ENCODE peak calls at places on chromosome 20, in seven cellular contexts. One of them, this sample, is unnamed.

GRCh38 chr20:60482609-60483008 is 524.4 kb downstream of the CDH26 start:
- DNase-seq in K562: no peak
- DNase-seq in SK-N-SH: no peak
- DNase-seq in GM12878: no peak
- DNase-seq in HCT116: no peak
- DNase-seq in H1: no peak
- DNase-seq in HepG2: no peak
- DNase-seq in this sample: no peak

GRCh38 chr20:34402461-34402860 is 39.4 kb downstream of the ITCH start:
- DNase-seq in K562: no peak
- DNase-seq in SK-N-SH: no peak
- DNase-seq in GM12878: no peak
- DNase-seq in HCT116: no peak
- DNase-seq in H1: no peak
- DNase-seq in HepG2: no peak
- DNase-seq in this sample: no peak

GRCh38 chr20:62931464-62931863 is 5.2 kb upstream of the DIDO1 start:
- DNase-seq in K562: no peak
- DNase-seq in SK-N-SH: no peak
- DNase-seq in GM12878: no peak
- DNase-seq in HCT116: no peak
- DNase-seq in H1: no peak
- DNase-seq in HepG2: no peak
- DNase-seq in this sample: no peak

GRCh38 chr20:58647814-58648501 is 3.1 kb upstream of the STX16 start:
- DNase-seq in K562: no peak
- DNase-seq in SK-N-SH: no peak
- DNase-seq in GM12878: no peak
- DNase-seq in HCT116: no peak
- DNase-seq in H1: no peak
- DNase-seq in HepG2: no peak
- DNase-seq in this sample: peak; percentile 83

GRCh38 chr20:54429364-54429763 is 46.0 kb upstream of the DOK5 start:
- DNase-seq in K562: no peak
- DNase-seq in SK-N-SH: no peak
- DNase-seq in GM12878: no peak
- DNase-seq in HCT116: no peak
- DNase-seq in H1: no peak
- DNase-seq in HepG2: no peak
- DNase-seq in this sample: no peak

GRCh38 chr20:9514461-9515210 is at the start of gene LAMP5:
- DNase-seq in K562: no peak
- DNase-seq in SK-N-SH: peak; percentile 82
- DNase-seq in GM12878: no peak
- DNase-seq in HCT116: no peak
- DNase-seq in H1: no peak
- DNase-seq in HepG2: no peak
- DNase-seq in this sample: peak; percentile 18

GRCh38 chr20:59669451-59669850 is 65.1 kb downstream of the PHACTR3 start:
- DNase-seq in K562: no peak
- DNase-seq in SK-N-SH: no peak
- DNase-seq in GM12878: no peak
- DNase-seq in HCT116: no peak
- DNase-seq in H1: no peak
- DNase-seq in HepG2: no peak
- DNase-seq in this sample: no peak

GRCh38 chr20:46990017-46990810 is 95.6 kb downstream of the EYA2 start:
- DNase-seq in K562: peak; percentile 63
- DNase-seq in SK-N-SH: no peak
- DNase-seq in GM12878: no peak
- DNase-seq in HCT116: no peak
- DNase-seq in H1: no peak
- DNase-seq in HepG2: no peak
- DNase-seq in this sample: no peak

GRCh38 chr20:13638162-13638495 is 603 bp downstream of the TASP1 start:
- DNase-seq in K562: no peak
- DNase-seq in SK-N-SH: no peak
- DNase-seq in GM12878: no peak
- DNase-seq in HCT116: no peak
- DNase-seq in H1: no peak
- DNase-seq in HepG2: peak; percentile 44
- DNase-seq in this sample: no peak

GRCh38 chr20:53284141-53285055 is 309.2 kb downstream of the ZNF217 start:
- DNase-seq in K562: no peak
- DNase-seq in SK-N-SH: peak; percentile 48
- DNase-seq in GM12878: no peak
- DNase-seq in HCT116: no peak
- DNase-seq in H1: no peak
- DNase-seq in HepG2: no peak
- DNase-seq in this sample: no peak

GRCh38 chr20:17571967-17572638 is 2.2 kb downstream of the DSTN start:
- DNase-seq in K562: no peak
- DNase-seq in SK-N-SH: no peak
- DNase-seq in GM12878: no peak
- DNase-seq in HCT116: no peak
- DNase-seq in H1: no peak
- DNase-seq in HepG2: no peak
- DNase-seq in this sample: no peak

GRCh38 chr20:40582531-40582930 is 106.5 kb downstream of the MAFB start:
- DNase-seq in K562: no peak
- DNase-seq in SK-N-SH: no peak
- DNase-seq in GM12878: no peak
- DNase-seq in HCT116: no peak
- DNase-seq in H1: no peak
- DNase-seq in HepG2: peak; percentile 33
- DNase-seq in this sample: no peak

GRCh38 chr20:24705486-24705885 is 236.1 kb downstream of the SYNDIG1 start:
- DNase-seq in K562: no peak
- DNase-seq in SK-N-SH: no peak
- DNase-seq in GM12878: no peak
- DNase-seq in HCT116: no peak
- DNase-seq in H1: no peak
- DNase-seq in HepG2: no peak
- DNase-seq in this sample: no peak

GRCh38 chr20:43987531-43987930 is 72.9 kb downstream of the TOX2 start:
- DNase-seq in K562: no peak
- DNase-seq in SK-N-SH: no peak
- DNase-seq in GM12878: no peak
- DNase-seq in HCT116: no peak
- DNase-seq in H1: no peak
- DNase-seq in HepG2: no peak
- DNase-seq in this sample: no peak

GRCh38 chr20:57198359-57199072 is 67.9 kb downstream of the BMP7 start:
- DNase-seq in K562: no peak
- DNase-seq in SK-N-SH: no peak
- DNase-seq in GM12878: no peak
- DNase-seq in HCT116: no peak
- DNase-seq in H1: no peak
- DNase-seq in HepG2: no peak
- DNase-seq in this sample: no peak

GRCh38 chr20:15039088-15039762 is 701.8 kb upstream of the FLRT3 start:
- DNase-seq in K562: no peak
- DNase-seq in SK-N-SH: no peak
- DNase-seq in GM12878: no peak
- DNase-seq in HCT116: no peak
- DNase-seq in H1: no peak
- DNase-seq in HepG2: no peak
- DNase-seq in this sample: no peak

GRCh38 chr20:14055127-14055742 is 59.9 kb downstream of the MACROD2 start:
- DNase-seq in K562: peak; percentile 15
- DNase-seq in SK-N-SH: peak; percentile 33
- DNase-seq in GM12878: no peak
- DNase-seq in HCT116: peak; percentile 48
- DNase-seq in H1: no peak
- DNase-seq in HepG2: peak; percentile 77
- DNase-seq in this sample: peak; percentile 68

GRCh38 chr20:13119583-13119982 is 101.5 kb upstream of the ISM1 start:
- DNase-seq in K562: peak; percentile 39
- DNase-seq in SK-N-SH: peak; percentile 51
- DNase-seq in GM12878: no peak
- DNase-seq in HCT116: peak; percentile 51
- DNase-seq in H1: peak; percentile 15
- DNase-seq in HepG2: peak; percentile 84
- DNase-seq in this sample: peak; percentile 64

GRCh38 chr20:60125521-60125920 is 167.3 kb downstream of the CDH26 start:
- DNase-seq in K562: no peak
- DNase-seq in SK-N-SH: no peak
- DNase-seq in GM12878: no peak
- DNase-seq in HCT116: no peak
- DNase-seq in H1: no peak
- DNase-seq in HepG2: no peak
- DNase-seq in this sample: no peak

GRCh38 chr20:3010985-3011723 is 32.3 kb upstream of the GNRH2 start:
- DNase-seq in K562: no peak
- DNase-seq in SK-N-SH: no peak
- DNase-seq in GM12878: no peak
- DNase-seq in HCT116: no peak
- DNase-seq in H1: no peak
- DNase-seq in HepG2: no peak
- DNase-seq in this sample: no peak

GRCh38 chr20:64237316-64237715 is 18.2 kb upstream of the PCMTD2 start:
- DNase-seq in K562: no peak
- DNase-seq in SK-N-SH: no peak
- DNase-seq in GM12878: no peak
- DNase-seq in HCT116: no peak
- DNase-seq in H1: no peak
- DNase-seq in HepG2: no peak
- DNase-seq in this sample: no peak

GRCh38 chr20:56798634-56799033 is 169.5 kb downstream of the TFAP2C start:
- DNase-seq in K562: no peak
- DNase-seq in SK-N-SH: no peak
- DNase-seq in GM12878: no peak
- DNase-seq in HCT116: no peak
- DNase-seq in H1: no peak
- DNase-seq in HepG2: no peak
- DNase-seq in this sample: no peak

GRCh38 chr20:62606551-62607201 is 35.6 kb upstream of the SLCO4A1 start:
- DNase-seq in K562: no peak
- DNase-seq in SK-N-SH: no peak
- DNase-seq in GM12878: no peak
- DNase-seq in HCT116: no peak
- DNase-seq in H1: no peak
- DNase-seq in HepG2: no peak
- DNase-seq in this sample: no peak

GRCh38 chr20:10591956-10592521 is 81.8 kb downstream of the JAG1 start:
- DNase-seq in K562: no peak
- DNase-seq in SK-N-SH: no peak
- DNase-seq in GM12878: no peak
- DNase-seq in HCT116: no peak
- DNase-seq in H1: no peak
- DNase-seq in HepG2: no peak
- DNase-seq in this sample: peak; percentile 35

GRCh38 chr20:1414982-1415381 is 22.1 kb upstream of the FKBP1A start:
- DNase-seq in K562: no peak
- DNase-seq in SK-N-SH: no peak
- DNase-seq in GM12878: no peak
- DNase-seq in HCT116: no peak
- DNase-seq in H1: no peak
- DNase-seq in HepG2: no peak
- DNase-seq in this sample: no peak
- H3K9ac ChIP-seq in K562: no peak overlapping the region
- H3K9ac ChIP-seq in SK-N-SH: no peak overlapping the region
- H3K9ac ChIP-seq in GM12878: no peak overlapping the region
- H3K9ac ChIP-seq in HCT116: no peak overlapping the region
- H3K9ac ChIP-seq in H1: no peak overlapping the region
- H3K9ac ChIP-seq in HepG2: no peak overlapping the region
- H3K9ac ChIP-seq in this sample: no peak overlapping the region

GRCh38 chr20:31740208-31740607 is 1.1 kb downstream of the TPX2 start:
- DNase-seq in K562: peak; percentile 40
- DNase-seq in SK-N-SH: peak; percentile 23
- DNase-seq in GM12878: no peak
- DNase-seq in HCT116: no peak
- DNase-seq in H1: no peak
- DNase-seq in HepG2: no peak
- DNase-seq in this sample: peak; percentile 51
- H2AFZ ChIP-seq in K562: no peak overlapping the region
- H2AFZ ChIP-seq in SK-N-SH: peak overlapping the region; percentile 91
- H2AFZ ChIP-seq in GM12878: peak overlapping the region; percentile 35
- H2AFZ ChIP-seq in HCT116: no peak overlapping the region
- H2AFZ ChIP-seq in H1: no peak overlapping the region
- H2AFZ ChIP-seq in HepG2: peak overlapping the region; percentile 33
- H2AFZ ChIP-seq in this sample: peak overlapping the region; percentile 23

GRCh38 chr20:20450461-20451027 is 82.6 kb downstream of the INSM1 start:
- DNase-seq in K562: no peak
- DNase-seq in SK-N-SH: peak; percentile 53
- DNase-seq in GM12878: no peak
- DNase-seq in HCT116: no peak
- DNase-seq in H1: no peak
- DNase-seq in HepG2: no peak
- DNase-seq in this sample: peak; percentile 15

GRCh38 chr20:20454367-20454766 is 86.5 kb downstream of the INSM1 start:
- DNase-seq in K562: no peak
- DNase-seq in SK-N-SH: no peak
- DNase-seq in GM12878: no peak
- DNase-seq in HCT116: no peak
- DNase-seq in H1: no peak
- DNase-seq in HepG2: no peak
- DNase-seq in this sample: no peak

GRCh38 chr20:20448891-20449290 is 81.0 kb downstream of the INSM1 start:
- DNase-seq in K562: no peak
- DNase-seq in SK-N-SH: no peak
- DNase-seq in GM12878: no peak
- DNase-seq in HCT116: no peak
- DNase-seq in H1: no peak
- DNase-seq in HepG2: no peak
- DNase-seq in this sample: no peak

GRCh38 chr20:20454850-20455627 is 87.1 kb downstream of the INSM1 start:
- DNase-seq in K562: no peak
- DNase-seq in SK-N-SH: no peak
- DNase-seq in GM12878: no peak
- DNase-seq in HCT116: no peak
- DNase-seq in H1: no peak
- DNase-seq in HepG2: no peak
- DNase-seq in this sample: no peak

DNA sequence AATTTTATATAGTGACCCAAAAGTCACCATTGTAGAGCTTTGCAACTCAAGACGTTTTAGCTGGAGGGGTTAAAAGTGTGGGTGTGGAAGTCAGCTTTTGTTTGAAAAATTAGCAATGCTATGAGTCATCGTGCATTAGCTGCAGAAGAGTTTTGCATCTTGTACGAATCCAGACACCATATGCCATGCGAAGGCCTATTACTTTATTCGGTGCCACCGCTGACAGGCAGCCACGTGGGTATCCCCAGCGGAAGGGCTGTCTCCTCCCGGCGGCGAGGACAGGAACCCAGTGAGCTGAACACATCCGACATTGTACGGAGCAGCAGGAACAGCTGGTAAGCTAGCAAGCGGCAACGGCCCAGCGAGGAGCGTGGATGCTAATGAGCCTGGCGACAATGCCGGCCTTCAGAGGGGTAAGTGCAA is 84.4 kb downstream of the INSM1 start:
- DNase-seq in K562: no peak
- DNase-seq in SK-N-SH: no peak
- DNase-seq in GM12878: peak; percentile 63
- DNase-seq in HCT116: no peak
- DNase-seq in H1: peak; percentile 41
- DNase-seq in HepG2: no peak
- DNase-seq in this sample: peak; percentile 83
- TF ChIP-seq MAX in K562: no peak
- TF ChIP-seq MAX in SK-N-SH: peak; percentile 77
- TF ChIP-seq MAX in GM12878: peak; percentile 95
- TF ChIP-seq MAX in HCT116: no peak
- TF ChIP-seq MAX in H1: peak; percentile 98
- TF ChIP-seq MAX in HepG2: no peak
- TF ChIP-seq MAX in this sample: peak; percentile 94

GRCh38 chr20:45342863-45343444 is 5.3 kb downstream of the SDC4 start:
- DNase-seq in K562: no peak
- DNase-seq in SK-N-SH: no peak
- DNase-seq in GM12878: no peak
- DNase-seq in HCT116: no peak
- DNase-seq in H1: no peak
- DNase-seq in HepG2: no peak
- DNase-seq in this sample: no peak
- H3K9ac ChIP-seq in K562: no peak overlapping the region
- H3K9ac ChIP-seq in SK-N-SH: peak overlapping the region; percentile 61
- H3K9ac ChIP-seq in GM12878: no peak overlapping the region
- H3K9ac ChIP-seq in HCT116: peak overlapping the region; percentile 80
- H3K9ac ChIP-seq in H1: peak overlapping the region; percentile 50
- H3K9ac ChIP-seq in HepG2: peak overlapping the region; percentile 66
- H3K9ac ChIP-seq in this sample: no peak overlapping the region

This sample was measured in endothelial cell of umbilical vein.